ENCODE peak calls at places on chromosomes 11 and 22, in seven cellular contexts. One of them, this sample, is unnamed.

GRCh38 chr11:128151338-128151737 is 436.0 kb downstream of the ETS1 start:
- DNase-seq in colonic mucosa: no peak
- DNase-seq in AML-193: no peak
- DNase-seq in mucosa of descending colon: no peak
- DNase-seq in activated naive CD4-positive, alpha-beta T cell: no peak
- DNase-seq in HT1080: no peak
- DNase-seq in NCI-H2227 treated with DMSO at 0.1 percent for 48 hours: no peak
- DNase-seq in this sample: no peak

GRCh38 chr11:68542617-68543016 is 82.1 kb downstream of the PPP6R3 start:
- DNase-seq in NCI-H2227 treated with DMSO at 0.1 percent for 48 hours: no peak
- DNase-seq in colonic mucosa: no peak
- DNase-seq in mucosa of descending colon: no peak
- DNase-seq in activated naive CD4-positive, alpha-beta T cell: no peak
- DNase-seq in HT1080: peak
- DNase-seq in AML-193: no peak
- DNase-seq in this sample: no peak

GRCh38 chr11:117827521-117828511 is 3.3 kb upstream of the FXYD2 start:
- DNase-seq in NCI-H2227 treated with DMSO at 0.1 percent for 48 hours: no peak
- DNase-seq in activated naive CD4-positive, alpha-beta T cell: no peak
- DNase-seq in mucosa of descending colon: peak
- DNase-seq in AML-193: no peak
- DNase-seq in colonic mucosa: peak
- DNase-seq in HT1080: no peak
- DNase-seq in this sample: no peak

GRCh38 chr22:49797706-49798105 is 30.0 kb downstream of the BRD1 start:
- DNase-seq in HT1080: no peak
- DNase-seq in activated naive CD4-positive, alpha-beta T cell: no peak
- DNase-seq in AML-193: no peak
- DNase-seq in colonic mucosa: no peak
- DNase-seq in NCI-H2227 treated with DMSO at 0.1 percent for 48 hours: no peak
- DNase-seq in mucosa of descending colon: no peak
- DNase-seq in this sample: no peak

GRCh38 chr11:106477776-106478175 is 400.3 kb downstream of the AASDHPPT start:
- DNase-seq in NCI-H2227 treated with DMSO at 0.1 percent for 48 hours: no peak
- DNase-seq in AML-193: no peak
- DNase-seq in activated naive CD4-positive, alpha-beta T cell: no peak
- DNase-seq in colonic mucosa: no peak
- DNase-seq in mucosa of descending colon: no peak
- DNase-seq in HT1080: no peak
- DNase-seq in this sample: no peak

GRCh38 chr11:1026163-1026450 is 10.4 kb downstream of the MUC6 start:
- DNase-seq in AML-193: no peak
- DNase-seq in colonic mucosa: no peak
- DNase-seq in HT1080: no peak
- DNase-seq in activated naive CD4-positive, alpha-beta T cell: no peak
- DNase-seq in mucosa of descending colon: no peak
- DNase-seq in NCI-H2227 treated with DMSO at 0.1 percent for 48 hours: no peak
- DNase-seq in this sample: no peak

GRCh38 chr11:6576471-6577373 is 26.7 kb downstream of the RRP8 start:
- DNase-seq in AML-193: no peak
- DNase-seq in NCI-H2227 treated with DMSO at 0.1 percent for 48 hours: peak
- DNase-seq in activated naive CD4-positive, alpha-beta T cell: no peak
- DNase-seq in HT1080: peak
- DNase-seq in mucosa of descending colon: no peak
- DNase-seq in colonic mucosa: no peak
- DNase-seq in this sample: no peak

GRCh38 chr11:107018274-107018901 is at the start of gene GUCY1A2:
- DNase-seq in colonic mucosa: no peak
- DNase-seq in activated naive CD4-positive, alpha-beta T cell: no peak
- DNase-seq in mucosa of descending colon: no peak
- DNase-seq in NCI-H2227 treated with DMSO at 0.1 percent for 48 hours: peak
- DNase-seq in AML-193: no peak
- DNase-seq in HT1080: peak
- DNase-seq in this sample: peak

GRCh38 chr11:1336836-1337646 is 27.6 kb upstream of the TOLLIP start:
- DNase-seq in NCI-H2227 treated with DMSO at 0.1 percent for 48 hours: no peak
- DNase-seq in mucosa of descending colon: peak
- DNase-seq in HT1080: no peak
- DNase-seq in AML-193: no peak
- DNase-seq in colonic mucosa: peak
- DNase-seq in activated naive CD4-positive, alpha-beta T cell: no peak
- DNase-seq in this sample: no peak

GRCh38 chr11:118258410-118258809 is 5.7 kb downstream of the MPZL2 start:
- DNase-seq in activated naive CD4-positive, alpha-beta T cell: no peak
- DNase-seq in HT1080: no peak
- DNase-seq in mucosa of descending colon: no peak
- DNase-seq in colonic mucosa: peak
- DNase-seq in NCI-H2227 treated with DMSO at 0.1 percent for 48 hours: no peak
- DNase-seq in AML-193: peak
- DNase-seq in this sample: no peak

GRCh38 chr22:31106001-31106571 is 1.3 kb downstream of the SELENOM start:
- DNase-seq in AML-193: no peak
- DNase-seq in activated naive CD4-positive, alpha-beta T cell: no peak
- DNase-seq in NCI-H2227 treated with DMSO at 0.1 percent for 48 hours: no peak
- DNase-seq in mucosa of descending colon: no peak
- DNase-seq in colonic mucosa: peak
- DNase-seq in HT1080: no peak
- DNase-seq in this sample: no peak

GRCh38 chr11:116853461-116854073 is 16.1 kb upstream of the APOA1 start:
- DNase-seq in activated naive CD4-positive, alpha-beta T cell: no peak
- DNase-seq in mucosa of descending colon: peak
- DNase-seq in NCI-H2227 treated with DMSO at 0.1 percent for 48 hours: no peak
- DNase-seq in AML-193: peak
- DNase-seq in HT1080: peak
- DNase-seq in colonic mucosa: peak
- DNase-seq in this sample: no peak

GRCh38 chr11:120694706-120695105 is 183.2 kb downstream of the GRIK4 start:
- DNase-seq in NCI-H2227 treated with DMSO at 0.1 percent for 48 hours: peak
- DNase-seq in activated naive CD4-positive, alpha-beta T cell: no peak
- DNase-seq in HT1080: no peak
- DNase-seq in mucosa of descending colon: no peak
- DNase-seq in AML-193: no peak
- DNase-seq in colonic mucosa: no peak
- DNase-seq in this sample: no peak

GRCh38 chr11:76918941-76919386 is 58.2 kb downstream of the ACER3 start:
- DNase-seq in mucosa of descending colon: peak
- DNase-seq in colonic mucosa: peak
- DNase-seq in HT1080: peak
- DNase-seq in AML-193: peak
- DNase-seq in activated naive CD4-positive, alpha-beta T cell: no peak
- DNase-seq in NCI-H2227 treated with DMSO at 0.1 percent for 48 hours: peak
- DNase-seq in this sample: no peak

GRCh38 chr11:100681064-100681502 is 6.0 kb upstream of the ARHGAP42 start:
- DNase-seq in HT1080: peak
- DNase-seq in activated naive CD4-positive, alpha-beta T cell: no peak
- DNase-seq in colonic mucosa: peak
- DNase-seq in AML-193: peak
- DNase-seq in NCI-H2227 treated with DMSO at 0.1 percent for 48 hours: no peak
- DNase-seq in mucosa of descending colon: peak
- DNase-seq in this sample: no peak

GRCh38 chr11:118438314-118438931 is 2.1 kb downstream of the KMT2A start:
- DNase-seq in mucosa of descending colon: peak
- DNase-seq in activated naive CD4-positive, alpha-beta T cell: peak
- DNase-seq in HT1080: peak
- DNase-seq in AML-193: peak
- DNase-seq in colonic mucosa: peak
- DNase-seq in NCI-H2227 treated with DMSO at 0.1 percent for 48 hours: peak
- DNase-seq in this sample: no peak

GRCh38 chr11:12585861-12586260 is 88.4 kb upstream of the TEAD1 start:
- DNase-seq in colonic mucosa: no peak
- DNase-seq in activated naive CD4-positive, alpha-beta T cell: no peak
- DNase-seq in AML-193: no peak
- DNase-seq in HT1080: no peak
- DNase-seq in NCI-H2227 treated with DMSO at 0.1 percent for 48 hours: no peak
- DNase-seq in mucosa of descending colon: no peak
- DNase-seq in this sample: no peak

GRCh38 chr11:41983458-41983857 is 524.0 kb upstream of the LRRC4C start:
- DNase-seq in AML-193: no peak
- DNase-seq in mucosa of descending colon: no peak
- DNase-seq in HT1080: peak
- DNase-seq in colonic mucosa: no peak
- DNase-seq in activated naive CD4-positive, alpha-beta T cell: no peak
- DNase-seq in NCI-H2227 treated with DMSO at 0.1 percent for 48 hours: no peak
- DNase-seq in this sample: no peak

GRCh38 chr11:854601-855342 is 12.1 kb downstream of the TSPAN4 start:
- DNase-seq in AML-193: no peak
- DNase-seq in activated naive CD4-positive, alpha-beta T cell: no peak
- DNase-seq in mucosa of descending colon: no peak
- DNase-seq in HT1080: no peak
- DNase-seq in NCI-H2227 treated with DMSO at 0.1 percent for 48 hours: no peak
- DNase-seq in colonic mucosa: no peak
- DNase-seq in this sample: no peak

GRCh38 chr11:117828641-117829368 is 4.3 kb upstream of the FXYD2 start:
- DNase-seq in activated naive CD4-positive, alpha-beta T cell: peak
- DNase-seq in AML-193: no peak
- DNase-seq in mucosa of descending colon: peak
- DNase-seq in NCI-H2227 treated with DMSO at 0.1 percent for 48 hours: no peak
- DNase-seq in colonic mucosa: peak
- DNase-seq in HT1080: peak
- DNase-seq in this sample: no peak

GRCh38 chr11:44539971-44540370 is 25.5 kb upstream of the CD82 start:
- DNase-seq in NCI-H2227 treated with DMSO at 0.1 percent for 48 hours: peak
- DNase-seq in AML-193: no peak
- DNase-seq in HT1080: no peak
- DNase-seq in activated naive CD4-positive, alpha-beta T cell: no peak
- DNase-seq in colonic mucosa: no peak
- DNase-seq in mucosa of descending colon: no peak
- DNase-seq in this sample: no peak

GRCh38 chr22:20953668-20954500 is 13.2 kb upstream of the AIFM3 start:
- DNase-seq in HT1080: no peak
- DNase-seq in mucosa of descending colon: no peak
- DNase-seq in activated naive CD4-positive, alpha-beta T cell: no peak
- DNase-seq in colonic mucosa: no peak
- DNase-seq in NCI-H2227 treated with DMSO at 0.1 percent for 48 hours: no peak
- DNase-seq in AML-193: peak
- DNase-seq in this sample: no peak

GRCh38 chr11:76577199-76577920 is 93.2 kb downstream of the LRRC32 start:
- DNase-seq in activated naive CD4-positive, alpha-beta T cell: no peak
- DNase-seq in colonic mucosa: peak
- DNase-seq in HT1080: peak
- DNase-seq in NCI-H2227 treated with DMSO at 0.1 percent for 48 hours: no peak
- DNase-seq in AML-193: no peak
- DNase-seq in mucosa of descending colon: no peak
- DNase-seq in this sample: no peak

This sample was measured in D721Med.